ENCODE peak calls at places on chromosome 21, in ten cellular contexts. Q is heart right ventricle, J is fibroblast of lung, U is tibial artery, K is caudate nucleus, Z is transverse colon, G is lower lobe of right lung, I is HCT116, L is AG04450, N is hepatocyte. C is an unnamed sample.

GRCh38 chr21:45098867-45099266 is 24.5 kb downstream of the ADARB1 start:
- DNase-seq in I (no peak), Z (no peak), N (no peak), J (no peak), U (no peak), Q (no peak), G (no peak), K (no peak), L (no peak), C (no peak)

GRCh38 chr21:45522986-45523385 is 19.3 kb downstream of the SLC19A1 start:
- DNase-seq in Q (no peak), Z (peak), N (no peak), U (no peak), K (no peak), J (no peak), I (no peak), G (no peak), L (no peak), C (no peak)

GRCh38 chr21:17793675-17794123 is 25.5 kb downstream of the C21orf91 start:
- DNase-seq in Q (no peak), Z (no peak), K (no peak), L (peak), N (no peak), U (no peak), J (peak), G (no peak), I (no peak), C (no peak)

GRCh38 chr21:44349847-44350772 is 3.3 kb upstream of the TRPM2 start:
- DNase-seq in G (no peak), L (no peak), I (no peak), K (no peak), U (no peak), Q (no peak), Z (no peak), J (no peak), N (no peak), C (no peak)

GRCh38 chr21:25161571-25161970 is 445.7 kb downstream of the MRPL39 start:
- DNase-seq in K (no peak), L (no peak), U (no peak), G (no peak), Q (no peak), I (no peak), Z (no peak), J (no peak), N (no peak), C (no peak)

GRCh38 chr21:43208561-43209332 is 39.9 kb downstream of the CRYAA start:
- DNase-seq in N (no peak), U (no peak), Z (no peak), J (no peak), I (no peak), Q (no peak), L (no peak), G (no peak), K (no peak), C (peak)

GRCh38 chr21:45862544-45863207 is 118.9 kb upstream of the COL6A1 start:
- DNase-seq in G (no peak), Z (no peak), Q (no peak), J (no peak), L (no peak), U (no peak), K (no peak), I (no peak), N (no peak), C (peak)

GRCh38 chr21:25639167-25639921 is at the start of gene JAM2:
- DNase-seq in N (peak), K (peak), Q (peak), G (peak), L (no peak), I (no peak), U (peak), J (peak), Z (peak), C (no peak)

GRCh38 chr21:44049606-44050005 is 37.5 kb downstream of the TRAPPC10 start:
- DNase-seq in Z (no peak), U (no peak), N (no peak), J (no peak), G (no peak), K (no peak), I (no peak), L (no peak), Q (no peak), C (peak)

GRCh38 chr21:45995686-45996179 is 14.2 kb downstream of the COL6A1 start:
- DNase-seq in U (no peak), Z (peak), N (peak), G (peak), K (no peak), L (no peak), J (no peak), Q (peak), I (peak), C (peak)

GRCh38 chr21:38223893-38224540 is 32.8 kb upstream of the KCNJ15 start:
- DNase-seq in N (no peak), K (no peak), I (peak), J (peak), G (no peak), L (no peak), Q (no peak), Z (no peak), U (no peak), C (no peak)

GRCh38 chr21:41953249-41953830 is 478 bp downstream of the C2CD2 start:
- DNase-seq in N (peak), I (no peak), Q (no peak), Z (peak), G (no peak), U (no peak), L (no peak), K (no peak), J (no peak), C (no peak)
- H3K27ac ChIP-seq in N (no peak), I (peak), Q (peak), Z (peak), G (peak), U (peak), L (no peak), K (peak), J (peak), C (peak)

GRCh38 chr21:36100971-36101641 is 31.3 kb downstream of the CBR1 start:
- DNase-seq in Z (no peak), U (no peak), G (no peak), K (no peak), J (no peak), L (no peak), Q (no peak), N (no peak), I (no peak), C (no peak)
- H3K27ac ChIP-seq in Z (no peak), U (no peak), G (no peak), K (no peak), J (no peak), L (no peak), Q (no peak), N (no peak), I (no peak), C (no peak)

DNA sequence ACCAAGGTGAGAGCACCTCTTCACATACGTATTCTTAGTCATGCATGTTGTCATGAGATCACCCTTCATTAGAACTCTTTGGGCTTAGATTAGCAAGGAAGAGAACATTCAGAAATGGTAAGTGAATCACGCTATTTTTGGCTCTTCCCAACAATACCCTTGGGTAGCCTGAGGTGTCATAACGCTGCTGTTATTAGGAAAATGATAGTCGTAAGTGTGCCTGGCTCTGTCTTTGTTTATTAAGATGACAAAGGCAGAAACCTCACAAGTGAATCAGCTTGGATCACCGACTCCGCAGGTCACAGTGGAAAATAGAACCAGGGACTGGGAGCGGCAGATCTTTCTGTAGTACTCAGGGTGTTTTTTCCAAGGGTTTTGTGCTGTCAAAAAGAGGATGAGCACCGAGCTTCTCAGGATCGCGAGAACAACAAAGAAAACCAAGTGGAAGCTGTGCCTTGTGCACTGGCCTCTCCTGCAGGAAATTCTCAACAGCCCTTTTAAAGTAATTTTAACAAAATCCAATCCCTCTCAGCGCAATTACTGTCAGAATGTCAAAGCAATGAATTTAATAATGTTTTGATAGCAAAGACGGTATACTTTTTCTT is 55.2 kb downstream of the HUNK start:
- DNase-seq in I (no peak), Z (no peak), Q (no peak), U (no peak), G (no peak), J (no peak), N (no peak), K (peak), L (no peak), C (no peak)
- H3K27ac ChIP-seq in I (no peak), Z (no peak), Q (no peak), U (no peak), G (no peak), J (no peak), N (no peak), K (peak), L (no peak), C (no peak)

DNA sequence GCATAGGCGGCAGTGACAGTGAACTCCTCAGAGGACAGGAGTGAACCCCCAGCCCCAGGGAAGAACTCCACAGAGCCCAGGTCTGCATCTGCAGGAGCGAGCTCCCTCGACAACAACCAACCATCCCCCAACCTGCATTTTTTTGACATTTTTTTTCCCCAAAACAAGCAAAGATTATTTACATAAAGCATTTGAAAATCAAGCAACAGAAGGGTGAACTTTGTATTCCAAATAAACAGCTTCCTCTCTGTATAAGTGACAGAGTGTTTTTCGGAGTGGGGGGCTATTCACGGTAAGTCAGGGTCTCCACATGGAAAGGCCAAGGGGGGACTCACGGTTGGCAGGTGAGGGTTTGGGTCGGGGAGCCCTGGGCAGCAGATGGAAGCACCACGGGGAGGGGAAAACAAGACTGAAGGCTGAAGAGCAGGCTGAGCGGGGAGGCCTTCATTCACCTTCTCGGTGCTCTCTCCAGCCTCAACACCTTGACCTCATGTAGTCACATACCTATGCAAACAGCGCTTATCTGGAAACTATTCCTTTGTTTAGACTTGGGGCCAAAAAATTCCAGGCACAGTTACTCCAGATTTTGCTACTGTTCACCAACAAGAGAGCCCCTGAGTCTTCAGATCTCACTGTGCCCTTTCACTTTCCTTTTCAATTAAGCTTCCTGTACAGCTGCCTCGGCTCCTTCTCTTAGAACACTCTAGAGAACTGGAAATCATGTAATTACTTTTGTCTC is 27.6 kb downstream of the C2CD2 start:
- DNase-seq in Z (no peak), L (peak), J (peak), G (no peak), I (no peak), N (peak), U (no peak), K (no peak), Q (no peak), C (no peak)
- H3K27ac ChIP-seq in Z (peak), L (peak), J (peak), G (peak), I (no peak), N (peak), U (peak), K (peak), Q (peak), C (peak)

GRCh38 chr21:41428311-41428710 is 2.3 kb downstream of the MX1 start:
- DNase-seq in J (no peak), I (no peak), L (no peak), K (no peak), U (no peak), G (no peak), Z (no peak), N (no peak), Q (no peak), C (peak)

GRCh38 chr21:41425954-41426655 is at the start of gene MX1:
- DNase-seq in I (no peak), G (peak), Z (peak), U (peak), J (peak), L (no peak), N (peak), K (peak), Q (peak), C (no peak)

GRCh38 chr21:41427556-41427955 is 1.5 kb downstream of the MX1 start:
- DNase-seq in G (no peak), Q (no peak), I (no peak), L (no peak), U (no peak), J (no peak), K (no peak), N (no peak), Z (no peak), C (peak)

GRCh38 chr21:41426656-41427311 is 745 bp downstream of the MX1 start:
- DNase-seq in U (no peak), Z (no peak), L (no peak), G (no peak), N (no peak), Q (no peak), K (no peak), J (no peak), I (no peak), C (no peak)

GRCh38 chr21:41425588-41425953 is 468 bp upstream of the MX1 start:
- DNase-seq in U (no peak), I (no peak), L (no peak), J (no peak), G (no peak), Q (no peak), K (no peak), N (no peak), Z (no peak), C (no peak)
- H3K27ac ChIP-seq in U (peak), I (no peak), L (no peak), J (no peak), G (peak), Q (peak), K (peak), N (no peak), Z (peak), C (peak)

DNA sequence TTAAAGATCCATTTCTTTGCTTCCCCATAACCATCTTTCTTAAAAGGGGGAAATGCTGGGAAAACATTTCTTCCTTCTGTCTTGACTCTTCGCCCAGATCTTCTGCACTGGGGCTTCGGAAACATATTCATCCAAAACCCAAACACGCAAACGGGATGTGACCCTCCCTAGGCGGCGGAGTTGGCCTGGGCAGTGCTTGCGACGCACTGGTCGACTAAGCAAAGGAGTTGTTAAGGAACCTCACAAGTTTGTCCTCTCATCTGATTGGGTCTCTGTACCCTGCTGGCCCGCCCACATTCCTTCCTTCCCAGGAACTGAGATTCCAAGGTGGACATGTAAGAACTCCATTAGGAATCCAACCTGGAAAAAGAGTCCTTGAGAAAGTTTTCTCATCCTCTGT is 2.5 kb downstream of the ADAMTS5 start:
- DNase-seq in N (no peak), J (peak), Z (peak), G (no peak), I (no peak), Q (peak), K (no peak), L (no peak), U (peak), C (peak)
- H3K27ac ChIP-seq in N (peak), J (peak), Z (peak), G (no peak), I (no peak), Q (peak), K (no peak), L (no peak), U (peak), C (no peak)

GRCh38 chr21:16085436-16085835 is 355.7 kb downstream of the USP25 start:
- DNase-seq in U (no peak), J (peak), N (no peak), I (no peak), K (no peak), G (no peak), Q (no peak), Z (no peak), L (no peak), C (no peak)
- H3K27ac ChIP-seq in U (no peak), J (no peak), N (no peak), I (no peak), K (peak), G (no peak), Q (peak), Z (no peak), L (no peak), C (no peak)

DNA sequence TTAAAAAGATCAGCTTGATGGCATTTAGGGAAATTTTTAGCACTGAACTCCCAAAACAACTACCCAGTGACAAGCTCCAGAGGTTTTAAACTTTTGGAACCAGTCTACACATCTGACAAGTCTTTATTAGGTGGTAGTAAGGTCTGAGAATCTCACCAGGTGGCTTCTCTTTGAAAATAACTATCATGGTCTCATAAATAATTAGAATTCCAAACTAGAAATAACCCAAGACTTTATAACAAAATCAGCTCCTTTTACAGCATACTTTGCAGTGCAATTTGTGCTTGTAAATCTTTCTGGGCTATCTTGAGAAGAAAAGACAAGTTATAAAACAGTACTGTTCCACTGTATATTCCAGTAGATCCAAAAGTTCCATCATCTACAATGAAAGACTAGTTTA is 108.7 kb downstream of the LTN1 start:
- DNase-seq in I (no peak), G (no peak), K (no peak), L (no peak), Z (no peak), J (no peak), U (no peak), N (no peak), Q (no peak), C (no peak)
- H3K27ac ChIP-seq in I (no peak), G (no peak), K (no peak), L (no peak), Z (peak), J (no peak), U (peak), N (peak), Q (peak), C (no peak)

GRCh38 chr21:20971296-20971921 is 26.8 kb upstream of the NCAM2 start:
- DNase-seq in J (peak), G (no peak), Q (no peak), K (peak), Z (peak), N (peak), L (peak), I (no peak), U (no peak), C (no peak)
- H3K27ac ChIP-seq in J (no peak), G (no peak), Q (no peak), K (peak), Z (no peak), N (no peak), L (no peak), I (no peak), U (no peak), C (no peak)

C was measured in coronary artery.